ENCODE peak calls at places on chromosomes 12 and 14, in six cellular contexts. One of them, this sample, is unnamed.

GRCh38 chr12:7602287-7602686 is 63.4 kb downstream of the APOBEC1 start:
- DNase-seq in HL-60: no peak
- DNase-seq in transverse colon: no peak
- DNase-seq in prostate gland: no peak
- DNase-seq in SK-N-SH: no peak
- DNase-seq in suprapubic skin: no peak
- DNase-seq in this sample: no peak

GRCh38 chr14:103460415-103460814 is 62.2 kb downstream of the CKB start:
- DNase-seq in HL-60: no peak
- DNase-seq in transverse colon: no peak
- DNase-seq in prostate gland: no peak
- DNase-seq in SK-N-SH: no peak
- DNase-seq in suprapubic skin: no peak
- DNase-seq in this sample: no peak

GRCh38 chr14:50335989-50336391 is 23.9 kb downstream of the DMAC2L start:
- DNase-seq in HL-60: no peak
- DNase-seq in transverse colon: no peak
- DNase-seq in prostate gland: no peak
- DNase-seq in SK-N-SH: peak; percentile 80
- DNase-seq in suprapubic skin: no peak
- DNase-seq in this sample: no peak

GRCh38 chr14:94823556-94824341 is 53.8 kb upstream of the GSC start:
- DNase-seq in HL-60: no peak
- DNase-seq in transverse colon: no peak
- DNase-seq in prostate gland: no peak
- DNase-seq in SK-N-SH: no peak
- DNase-seq in suprapubic skin: no peak
- DNase-seq in this sample: no peak

GRCh38 chr12:91140660-91141045 is 29.4 kb upstream of the LUM start:
- DNase-seq in HL-60: no peak
- DNase-seq in transverse colon: no peak
- DNase-seq in prostate gland: no peak
- DNase-seq in SK-N-SH: no peak
- DNase-seq in suprapubic skin: no peak
- DNase-seq in this sample: no peak

GRCh38 chr12:2804390-2805145 is 7.9 kb upstream of the ITFG2 start:
- DNase-seq in HL-60: no peak
- DNase-seq in transverse colon: no peak
- DNase-seq in prostate gland: no peak
- DNase-seq in SK-N-SH: no peak
- DNase-seq in suprapubic skin: no peak
- DNase-seq in this sample: peak; percentile 84

GRCh38 chr12:77102691-77103090 is 37.3 kb upstream of the E2F7 start:
- DNase-seq in HL-60: no peak
- DNase-seq in transverse colon: no peak
- DNase-seq in prostate gland: no peak
- DNase-seq in SK-N-SH: no peak
- DNase-seq in suprapubic skin: no peak
- DNase-seq in this sample: no peak

GRCh38 chr14:99202516-99202915 is 69.5 kb downstream of the BCL11B start:
- DNase-seq in HL-60: no peak
- DNase-seq in transverse colon: no peak
- DNase-seq in prostate gland: no peak
- DNase-seq in SK-N-SH: no peak
- DNase-seq in suprapubic skin: no peak
- DNase-seq in this sample: no peak

GRCh38 chr12:40226652-40227051 is 1.9 kb downstream of the LRRK2 start:
- DNase-seq in HL-60: no peak
- DNase-seq in transverse colon: peak; percentile 25
- DNase-seq in prostate gland: no peak
- DNase-seq in SK-N-SH: no peak
- DNase-seq in suprapubic skin: peak; percentile 71
- DNase-seq in this sample: peak; percentile 81

GRCh38 chr12:106066726-106067325 is 71.9 kb downstream of the NUAK1 start:
- DNase-seq in HL-60: no peak
- DNase-seq in transverse colon: no peak
- DNase-seq in prostate gland: no peak
- DNase-seq in SK-N-SH: no peak
- DNase-seq in suprapubic skin: peak; percentile 54
- DNase-seq in this sample: no peak

GRCh38 chr12:54331-54730 is 12.2 kb upstream of the IQSEC3 start:
- DNase-seq in HL-60: no peak
- DNase-seq in transverse colon: no peak
- DNase-seq in prostate gland: no peak
- DNase-seq in SK-N-SH: no peak
- DNase-seq in suprapubic skin: no peak
- DNase-seq in this sample: no peak

GRCh38 chr12:613996-614726 is 49.1 kb downstream of the NINJ2 start:
- DNase-seq in HL-60: peak; percentile 74
- DNase-seq in transverse colon: peak; percentile 21
- DNase-seq in prostate gland: no peak
- DNase-seq in SK-N-SH: peak; percentile 73
- DNase-seq in suprapubic skin: no peak
- DNase-seq in this sample: no peak

GRCh38 chr12:123713398-123714301 is 1.5 kb downstream of the ATP6V0A2 start:
- DNase-seq in HL-60: no peak
- DNase-seq in transverse colon: peak; percentile 37
- DNase-seq in prostate gland: no peak
- DNase-seq in SK-N-SH: peak; percentile 27
- DNase-seq in suprapubic skin: no peak
- DNase-seq in this sample: no peak

GRCh38 chr12:126397071-126397571 is 1331.9 kb downstream of the AACS start:
- DNase-seq in HL-60: no peak
- DNase-seq in transverse colon: no peak
- DNase-seq in prostate gland: no peak
- DNase-seq in SK-N-SH: no peak
- DNase-seq in suprapubic skin: no peak
- DNase-seq in this sample: no peak

GRCh38 chr12:111259231-111259630 is 109.7 kb downstream of the PHETA1 start:
- DNase-seq in HL-60: no peak
- DNase-seq in transverse colon: no peak
- DNase-seq in prostate gland: no peak
- DNase-seq in SK-N-SH: no peak
- DNase-seq in suprapubic skin: no peak
- DNase-seq in this sample: no peak

GRCh38 chr12:118290130-118290529 is 82.6 kb downstream of the TAOK3 start:
- DNase-seq in HL-60: no peak
- DNase-seq in transverse colon: no peak
- DNase-seq in prostate gland: no peak
- DNase-seq in SK-N-SH: no peak
- DNase-seq in suprapubic skin: no peak
- DNase-seq in this sample: no peak

GRCh38 chr12:109047081-109047805 is 5.1 kb upstream of the USP30 start:
- DNase-seq in HL-60: no peak
- DNase-seq in transverse colon: no peak
- DNase-seq in prostate gland: no peak
- DNase-seq in SK-N-SH: no peak
- DNase-seq in suprapubic skin: no peak
- DNase-seq in this sample: no peak

GRCh38 chr12:48936379-48936979 is 11.2 kb upstream of the FKBP11 start:
- DNase-seq in HL-60: peak; percentile 61
- DNase-seq in transverse colon: peak; percentile 80
- DNase-seq in prostate gland: peak; percentile 43
- DNase-seq in SK-N-SH: peak; percentile 88
- DNase-seq in suprapubic skin: peak; percentile 83
- DNase-seq in this sample: peak; percentile 81

GRCh38 chr12:105363890-105364289 is 33.4 kb downstream of the C12orf75 start:
- DNase-seq in HL-60: no peak
- DNase-seq in transverse colon: no peak
- DNase-seq in prostate gland: no peak
- DNase-seq in SK-N-SH: no peak
- DNase-seq in suprapubic skin: no peak
- DNase-seq in this sample: no peak

GRCh38 chr12:6528539-6529235 is 5.6 kb upstream of the GAPDH start:
- DNase-seq in HL-60: no peak
- DNase-seq in transverse colon: no peak
- DNase-seq in prostate gland: no peak
- DNase-seq in SK-N-SH: no peak
- DNase-seq in suprapubic skin: no peak
- DNase-seq in this sample: no peak

GRCh38 chr12:109951751-109952150 is 44.4 kb downstream of the GIT2 start:
- DNase-seq in HL-60: no peak
- DNase-seq in transverse colon: no peak
- DNase-seq in prostate gland: no peak
- DNase-seq in SK-N-SH: no peak
- DNase-seq in suprapubic skin: no peak
- DNase-seq in this sample: peak; percentile 75

GRCh38 chr14:61296707-61297502 is 15.8 kb upstream of the TMEM30B start:
- DNase-seq in HL-60: peak; percentile 7
- DNase-seq in transverse colon: no peak
- DNase-seq in prostate gland: no peak
- DNase-seq in SK-N-SH: peak; percentile 34
- DNase-seq in suprapubic skin: no peak
- DNase-seq in this sample: no peak

GRCh38 chr12:103793512-103794045 is 47.5 kb downstream of the NT5DC3 start:
- DNase-seq in HL-60: no peak
- DNase-seq in transverse colon: no peak
- DNase-seq in prostate gland: no peak
- DNase-seq in SK-N-SH: no peak
- DNase-seq in suprapubic skin: no peak
- DNase-seq in this sample: peak; percentile 22

GRCh38 chr12:39906237-39906636 is 199.6 kb downstream of the SLC2A13 start:
- DNase-seq in HL-60: no peak
- DNase-seq in transverse colon: no peak
- DNase-seq in prostate gland: no peak
- DNase-seq in SK-N-SH: no peak
- DNase-seq in suprapubic skin: no peak
- DNase-seq in this sample: no peak

GRCh38 chr12:7042847-7043246 is 17.7 kb upstream of the C1S start:
- DNase-seq in HL-60: peak; percentile 13
- DNase-seq in transverse colon: no peak
- DNase-seq in prostate gland: no peak
- DNase-seq in SK-N-SH: peak; percentile 41
- DNase-seq in suprapubic skin: no peak
- DNase-seq in this sample: no peak

GRCh38 chr14:58645641-58646040 is 7.9 kb downstream of the DACT1 start:
- DNase-seq in HL-60: no peak
- DNase-seq in transverse colon: no peak
- DNase-seq in prostate gland: no peak
- DNase-seq in SK-N-SH: no peak
- DNase-seq in suprapubic skin: no peak
- DNase-seq in this sample: no peak

GRCh38 chr14:58647777-58648176 is 10.0 kb downstream of the DACT1 start:
- DNase-seq in HL-60: no peak
- DNase-seq in transverse colon: no peak
- DNase-seq in prostate gland: no peak
- DNase-seq in SK-N-SH: no peak
- DNase-seq in suprapubic skin: no peak
- DNase-seq in this sample: no peak

GRCh38 chr14:58643366-58643765 is 5.6 kb downstream of the DACT1 start:
- DNase-seq in HL-60: no peak
- DNase-seq in transverse colon: no peak
- DNase-seq in prostate gland: no peak
- DNase-seq in SK-N-SH: peak; percentile 47
- DNase-seq in suprapubic skin: no peak
- DNase-seq in this sample: no peak

GRCh38 chr14:58650857-58651256 is 13.1 kb downstream of the DACT1 start:
- DNase-seq in HL-60: no peak
- DNase-seq in transverse colon: no peak
- DNase-seq in prostate gland: no peak
- DNase-seq in SK-N-SH: no peak
- DNase-seq in suprapubic skin: no peak
- DNase-seq in this sample: no peak

DNA sequence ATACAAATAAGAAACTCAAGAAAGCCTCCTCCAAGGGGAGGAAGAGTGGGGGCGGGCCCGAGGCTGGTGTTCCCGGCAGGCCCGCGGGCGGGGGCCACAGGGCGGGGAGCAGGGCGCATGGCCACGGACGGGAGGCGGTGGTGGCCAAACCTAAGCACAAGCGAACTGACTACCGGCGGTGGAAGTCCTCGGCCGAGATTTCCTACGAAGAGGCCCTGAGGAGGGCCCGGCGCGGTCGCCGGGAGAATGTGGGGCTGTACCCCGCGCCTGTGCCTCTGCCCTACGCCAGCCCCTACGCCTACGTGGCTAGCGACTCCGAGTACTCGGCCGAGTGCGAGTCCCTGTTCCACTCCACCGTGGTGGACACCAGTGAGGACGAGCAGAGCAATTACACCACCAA is 8.7 kb downstream of the DACT1 start:
- DNase-seq in HL-60: no peak
- DNase-seq in transverse colon: no peak
- DNase-seq in prostate gland: no peak
- DNase-seq in SK-N-SH: no peak
- DNase-seq in suprapubic skin: no peak
- DNase-seq in this sample: no peak
- TF ChIP-seq POLR2AphosphoS5 in HL-60: no peak
- TF ChIP-seq POLR2AphosphoS5 in transverse colon: no peak
- TF ChIP-seq POLR2AphosphoS5 in prostate gland: no peak
- TF ChIP-seq POLR2AphosphoS5 in SK-N-SH: no peak
- TF ChIP-seq POLR2AphosphoS5 in suprapubic skin: no peak
- TF ChIP-seq POLR2AphosphoS5 in this sample: no peak

GRCh38 chr12:20436367-20436766 is 68.0 kb downstream of the PDE3A start:
- DNase-seq in HL-60: no peak
- DNase-seq in transverse colon: no peak
- DNase-seq in prostate gland: no peak
- DNase-seq in SK-N-SH: no peak
- DNase-seq in suprapubic skin: no peak
- DNase-seq in this sample: no peak
- H3K27ac ChIP-seq in HL-60: no peak overlapping the region
- H3K27ac ChIP-seq in transverse colon: peak overlapping the region; percentile 27
- H3K27ac ChIP-seq in prostate gland: no peak overlapping the region
- H3K27ac ChIP-seq in SK-N-SH: no peak overlapping the region
- H3K27ac ChIP-seq in suprapubic skin: no peak overlapping the region
- H3K27ac ChIP-seq in this sample: no peak overlapping the region

DNA sequence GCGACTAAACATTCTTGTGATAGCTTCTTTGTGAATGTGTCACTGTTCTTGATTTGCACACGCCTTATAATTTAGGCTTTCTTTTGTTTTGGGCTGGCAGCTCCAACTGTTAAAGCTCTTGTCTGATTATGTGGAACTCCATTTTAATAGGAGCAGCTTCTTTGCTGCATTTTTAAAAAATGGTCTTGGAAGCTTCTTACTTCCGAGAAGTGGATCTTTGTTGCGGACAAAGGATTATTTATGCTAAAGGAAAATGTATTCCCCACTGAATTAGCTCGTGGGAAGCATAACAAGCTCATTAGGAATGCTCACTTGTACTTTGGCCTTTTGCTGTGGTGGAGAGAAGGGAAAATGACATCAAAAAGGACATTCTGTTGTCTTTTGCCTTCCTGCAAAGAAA is 20.0 kb downstream of the GAS2L3 start:
- DNase-seq in HL-60: no peak
- DNase-seq in transverse colon: no peak
- DNase-seq in prostate gland: no peak
- DNase-seq in SK-N-SH: no peak
- DNase-seq in suprapubic skin: no peak
- DNase-seq in this sample: no peak
- TF ChIP-seq CTCF in HL-60: no peak
- TF ChIP-seq CTCF in transverse colon: no peak
- TF ChIP-seq CTCF in prostate gland: no peak
- TF ChIP-seq CTCF in SK-N-SH: no peak
- TF ChIP-seq CTCF in suprapubic skin: no peak
- TF ChIP-seq CTCF in this sample: no peak

DNA sequence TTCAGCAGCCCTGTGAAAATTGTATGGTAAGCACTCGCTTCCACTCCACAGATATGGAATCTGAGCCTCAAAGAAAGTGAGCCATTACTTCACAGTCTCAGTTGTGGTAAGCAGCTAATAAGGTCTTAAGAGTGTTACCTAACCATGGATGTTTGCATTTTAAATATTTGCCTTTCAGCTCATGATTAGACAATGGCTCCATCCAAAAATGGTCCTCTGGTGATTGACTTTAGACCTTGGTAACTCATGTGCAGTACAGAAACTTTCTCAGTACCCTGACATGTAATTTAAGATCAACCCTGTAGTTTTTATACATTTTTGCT is 1.8 kb downstream of the A2M start:
- DNase-seq in HL-60: no peak
- DNase-seq in transverse colon: no peak
- DNase-seq in prostate gland: no peak
- DNase-seq in SK-N-SH: no peak
- DNase-seq in suprapubic skin: no peak
- DNase-seq in this sample: no peak
- TF ChIP-seq POLR2AphosphoS5 in HL-60: no peak
- TF ChIP-seq POLR2AphosphoS5 in transverse colon: no peak
- TF ChIP-seq POLR2AphosphoS5 in prostate gland: no peak
- TF ChIP-seq POLR2AphosphoS5 in SK-N-SH: no peak
- TF ChIP-seq POLR2AphosphoS5 in suprapubic skin: no peak
- TF ChIP-seq POLR2AphosphoS5 in this sample: no peak

This sample was measured in sigmoid colon.